ENCODE peak calls at places on chromosomes 11 and 22, in nine cellular contexts. One of them, this sample, is unnamed.
A peak's percentile ranks its signal among the peaks of the same experiment; 100 is the strongest.

GRCh38 chr11:62556872-62557631 is 10.4 kb upstream of the AHNAK start:
- DNase-seq in NCI-H187 treated with DMSO at 0.1 percent for 48 hours: no peak
- DNase-seq in HT-29: peak; percentile 69
- DNase-seq in HepG2: no peak
- DNase-seq in AG09309: no peak
- DNase-seq in BE2C: no peak
- DNase-seq in stimulated activated CD4-positive, alpha-beta T cell treated with anti-CD3 and anti-CD28 coated beads, Interleukin-12 subunit alpha, Interleukin-12 subunit beta, amount 100 ng/mL, for 4 hours: no peak
- DNase-seq in GM10248: peak; percentile 36
- DNase-seq in SW480: peak; percentile 60
- DNase-seq in this sample: peak; percentile 85

GRCh38 chr11:117931331-117931950 is 2.2 kb upstream of the TMPRSS13 start:
- DNase-seq in HT-29: no peak
- DNase-seq in SW480: no peak
- DNase-seq in AG09309: no peak
- DNase-seq in GM10248: no peak
- DNase-seq in NCI-H187 treated with DMSO at 0.1 percent for 48 hours: no peak
- DNase-seq in BE2C: no peak
- DNase-seq in HepG2: no peak
- DNase-seq in stimulated activated CD4-positive, alpha-beta T cell treated with anti-CD3 and anti-CD28 coated beads, Interleukin-12 subunit alpha, Interleukin-12 subunit beta, amount 100 ng/mL, for 4 hours: no peak
- DNase-seq in this sample: no peak

GRCh38 chr22:48918585-48919186 is 909.0 kb downstream of the BRD1 start:
- DNase-seq in BE2C: no peak
- DNase-seq in HepG2: peak; percentile 65
- DNase-seq in SW480: no peak
- DNase-seq in HT-29: no peak
- DNase-seq in GM10248: no peak
- DNase-seq in AG09309: no peak
- DNase-seq in NCI-H187 treated with DMSO at 0.1 percent for 48 hours: no peak
- DNase-seq in stimulated activated CD4-positive, alpha-beta T cell treated with anti-CD3 and anti-CD28 coated beads, Interleukin-12 subunit alpha, Interleukin-12 subunit beta, amount 100 ng/mL, for 4 hours: no peak
- DNase-seq in this sample: no peak

GRCh38 chr11:96036863-96037262 is 113.0 kb upstream of the MTMR2 start:
- DNase-seq in HT-29: no peak
- DNase-seq in GM10248: no peak
- DNase-seq in HepG2: no peak
- DNase-seq in AG09309: no peak
- DNase-seq in BE2C: no peak
- DNase-seq in stimulated activated CD4-positive, alpha-beta T cell treated with anti-CD3 and anti-CD28 coated beads, Interleukin-12 subunit alpha, Interleukin-12 subunit beta, amount 100 ng/mL, for 4 hours: no peak
- DNase-seq in NCI-H187 treated with DMSO at 0.1 percent for 48 hours: no peak
- DNase-seq in SW480: no peak
- DNase-seq in this sample: no peak

GRCh38 chr11:20112291-20113146 is 47.8 kb downstream of the DBX1 start:
- DNase-seq in HT-29: peak; percentile 84
- DNase-seq in NCI-H187 treated with DMSO at 0.1 percent for 48 hours: no peak
- DNase-seq in HepG2: no peak
- DNase-seq in stimulated activated CD4-positive, alpha-beta T cell treated with anti-CD3 and anti-CD28 coated beads, Interleukin-12 subunit alpha, Interleukin-12 subunit beta, amount 100 ng/mL, for 4 hours: no peak
- DNase-seq in BE2C: peak; percentile 71
- DNase-seq in GM10248: no peak
- DNase-seq in SW480: peak; percentile 31
- DNase-seq in AG09309: peak; percentile 84
- DNase-seq in this sample: no peak

GRCh38 chr11:125949271-125950177 is 3.7 kb downstream of the VSIG10L2 start:
- DNase-seq in SW480: no peak
- DNase-seq in NCI-H187 treated with DMSO at 0.1 percent for 48 hours: no peak
- DNase-seq in BE2C: no peak
- DNase-seq in GM10248: no peak
- DNase-seq in stimulated activated CD4-positive, alpha-beta T cell treated with anti-CD3 and anti-CD28 coated beads, Interleukin-12 subunit alpha, Interleukin-12 subunit beta, amount 100 ng/mL, for 4 hours: no peak
- DNase-seq in HepG2: no peak
- DNase-seq in AG09309: no peak
- DNase-seq in HT-29: no peak
- DNase-seq in this sample: no peak

GRCh38 chr11:91804057-91804456 is 420.6 kb upstream of the FAT3 start:
- DNase-seq in HT-29: peak; percentile 25
- DNase-seq in NCI-H187 treated with DMSO at 0.1 percent for 48 hours: no peak
- DNase-seq in stimulated activated CD4-positive, alpha-beta T cell treated with anti-CD3 and anti-CD28 coated beads, Interleukin-12 subunit alpha, Interleukin-12 subunit beta, amount 100 ng/mL, for 4 hours: no peak
- DNase-seq in AG09309: no peak
- DNase-seq in BE2C: peak; percentile 27
- DNase-seq in HepG2: no peak
- DNase-seq in SW480: no peak
- DNase-seq in GM10248: no peak
- DNase-seq in this sample: no peak

GRCh38 chr11:304915-305833 is 2.4 kb upstream of the IFITM2 start:
- DNase-seq in HT-29: peak; percentile 60
- DNase-seq in BE2C: no peak
- DNase-seq in NCI-H187 treated with DMSO at 0.1 percent for 48 hours: no peak
- DNase-seq in AG09309: peak; percentile 55
- DNase-seq in SW480: peak; percentile 34
- DNase-seq in GM10248: peak; percentile 73
- DNase-seq in stimulated activated CD4-positive, alpha-beta T cell treated with anti-CD3 and anti-CD28 coated beads, Interleukin-12 subunit alpha, Interleukin-12 subunit beta, amount 100 ng/mL, for 4 hours: peak; percentile 52
- DNase-seq in HepG2: peak; percentile 61
- DNase-seq in this sample: peak; percentile 53

GRCh38 chr11:77287615-77288273 is 13.7 kb downstream of the GDPD4 start:
- DNase-seq in stimulated activated CD4-positive, alpha-beta T cell treated with anti-CD3 and anti-CD28 coated beads, Interleukin-12 subunit alpha, Interleukin-12 subunit beta, amount 100 ng/mL, for 4 hours: no peak
- DNase-seq in SW480: no peak
- DNase-seq in NCI-H187 treated with DMSO at 0.1 percent for 48 hours: no peak
- DNase-seq in GM10248: no peak
- DNase-seq in BE2C: no peak
- DNase-seq in HepG2: no peak
- DNase-seq in HT-29: no peak
- DNase-seq in AG09309: peak; percentile 79
- DNase-seq in this sample: no peak

GRCh38 chr11:117664897-117665296 is 132.1 kb downstream of the DSCAML1 start:
- DNase-seq in AG09309: no peak
- DNase-seq in HT-29: no peak
- DNase-seq in NCI-H187 treated with DMSO at 0.1 percent for 48 hours: no peak
- DNase-seq in BE2C: no peak
- DNase-seq in GM10248: no peak
- DNase-seq in SW480: no peak
- DNase-seq in stimulated activated CD4-positive, alpha-beta T cell treated with anti-CD3 and anti-CD28 coated beads, Interleukin-12 subunit alpha, Interleukin-12 subunit beta, amount 100 ng/mL, for 4 hours: no peak
- DNase-seq in HepG2: no peak
- DNase-seq in this sample: no peak

GRCh38 chr11:112859787-112860186 is 101.4 kb upstream of the NCAM1 start:
- DNase-seq in BE2C: no peak
- DNase-seq in HT-29: no peak
- DNase-seq in stimulated activated CD4-positive, alpha-beta T cell treated with anti-CD3 and anti-CD28 coated beads, Interleukin-12 subunit alpha, Interleukin-12 subunit beta, amount 100 ng/mL, for 4 hours: no peak
- DNase-seq in NCI-H187 treated with DMSO at 0.1 percent for 48 hours: no peak
- DNase-seq in SW480: no peak
- DNase-seq in AG09309: no peak
- DNase-seq in HepG2: no peak
- DNase-seq in GM10248: no peak
- DNase-seq in this sample: no peak

GRCh38 chr11:33723238-33723881 is 12.9 kb downstream of the CD59 start:
- DNase-seq in AG09309: peak; percentile 80
- DNase-seq in HT-29: no peak
- DNase-seq in stimulated activated CD4-positive, alpha-beta T cell treated with anti-CD3 and anti-CD28 coated beads, Interleukin-12 subunit alpha, Interleukin-12 subunit beta, amount 100 ng/mL, for 4 hours: no peak
- DNase-seq in BE2C: no peak
- DNase-seq in NCI-H187 treated with DMSO at 0.1 percent for 48 hours: no peak
- DNase-seq in HepG2: no peak
- DNase-seq in SW480: peak; percentile 43
- DNase-seq in GM10248: no peak
- DNase-seq in this sample: no peak

GRCh38 chr11:69703711-69704507 is at the start of gene FGF19:
- DNase-seq in HT-29: peak; percentile 66
- DNase-seq in AG09309: no peak
- DNase-seq in BE2C: no peak
- DNase-seq in stimulated activated CD4-positive, alpha-beta T cell treated with anti-CD3 and anti-CD28 coated beads, Interleukin-12 subunit alpha, Interleukin-12 subunit beta, amount 100 ng/mL, for 4 hours: no peak
- DNase-seq in HepG2: no peak
- DNase-seq in SW480: peak; percentile 88
- DNase-seq in GM10248: no peak
- DNase-seq in NCI-H187 treated with DMSO at 0.1 percent for 48 hours: no peak
- DNase-seq in this sample: no peak